ENCODE peak calls at places on chromosomes 4 and X, in four cellular contexts. E is tibial artery, K is astrocyte of the spinal cord, I is choroid plexus epithelial cell. Q is an unnamed sample.

GRCh38 chr4:112145326-112145819 is at the start of gene FAM241A:
- DNase-seq in K (peak), I (peak), E (peak), Q (peak)

GRCh38 chrX:68912113-68912980 is 83.5 kb downstream of the EFNB1 start:
- DNase-seq in K (peak), I (peak), E (no peak), Q (no peak)

GRCh38 chr4:6573986-6574746 is 823 bp upstream of the MAN2B2 start:
- DNase-seq in I (no peak), E (no peak), K (no peak), Q (no peak)

GRCh38 chr4:144463896-144464295 is 182.1 kb upstream of the HHIP start:
- DNase-seq in K (no peak), I (no peak), E (no peak), Q (no peak)

GRCh38 chr4:161486454-161486853 is 677.3 kb downstream of the FSTL5 start:
- DNase-seq in I (no peak), K (no peak), E (no peak), Q (peak)

GRCh38 chrX:109537324-109537665 is 651 bp downstream of the NXT2 start:
- DNase-seq in E (peak), K (no peak), I (peak), Q (no peak)

GRCh38 chrX:155767101-155767878 is 113.9 kb upstream of the VAMP7 start:
- DNase-seq in K (peak), I (peak), E (peak), Q (peak)

GRCh38 chr4:108940086-108941033 is 177.5 kb upstream of the ETNPPL start:
- DNase-seq in I (no peak), E (no peak), K (no peak), Q (peak)

GRCh38 chrX:36562986-36563385 is 445.2 kb upstream of the FAM47C start:
- DNase-seq in E (no peak), K (no peak), I (no peak), Q (no peak)

GRCh38 chr4:48093949-48094550 is 40.0 kb downstream of the TXK start:
- DNase-seq in I (peak), E (no peak), K (peak), Q (peak)

GRCh38 chrX:3811331-3812311 is 98.2 kb upstream of the PRKX start:
- DNase-seq in K (peak), E (no peak), I (peak), Q (peak)

GRCh38 chr4:127623755-127624087 is 9.0 kb upstream of the INTU start:
- DNase-seq in E (no peak), I (peak), K (peak), Q (peak)

GRCh38 chrX:103215037-103215767 is at the start of gene BEX4:
- DNase-seq in K (peak), E (peak), I (peak), Q (peak)

GRCh38 chr4:117898496-117898895 is 135.8 kb upstream of the NDST3 start:
- DNase-seq in E (no peak), I (no peak), K (peak), Q (peak)

GRCh38 chr4:110854021-110854678 is 231.3 kb upstream of the PITX2 start:
- DNase-seq in E (no peak), I (peak), K (peak), Q (no peak)

GRCh38 chrX:16743604-16744325 is 24.4 kb downstream of the SYAP1 start:
- DNase-seq in E (no peak), I (peak), K (peak), Q (no peak)

GRCh38 chr4:186946682-186947294 is 223.1 kb upstream of the FAT1 start:
- DNase-seq in E (no peak), I (peak), K (peak), Q (peak)

GRCh38 chrX:113629326-113629725 is 788.7 kb upstream of the AMOT start:
- DNase-seq in I (no peak), E (no peak), K (no peak), Q (no peak)

GRCh38 chrX:130174051-130174704 is 2.4 kb downstream of the RAB33A start:
- DNase-seq in K (peak), I (peak), E (peak), Q (no peak)
- H3K4me3 ChIP-seq in K (no peak), I (no peak), E (no peak), Q (no peak)

GRCh38 chr4:22389240-22389871 is 126.5 kb downstream of the ADGRA3 start:
- DNase-seq in I (peak), E (no peak), K (peak), Q (peak)

GRCh38 chr4:22385615-22386014 is 130.3 kb downstream of the ADGRA3 start:
- DNase-seq in I (peak), K (peak), E (no peak), Q (no peak)

GRCh38 chr4:22391548-22391947 is 124.3 kb downstream of the ADGRA3 start:
- DNase-seq in K (peak), I (peak), E (no peak), Q (no peak)
- TF ChIP-seq CTCF in K (no peak), I (no peak), E (no peak), Q (no peak)

GRCh38 chr4:94407846-94408245 is 43.9 kb upstream of the PDLIM5 start:
- DNase-seq in K (no peak), E (no peak), I (peak), Q (peak)

GRCh38 chr4:94409375-94409679 is 42.4 kb upstream of the PDLIM5 start:
- DNase-seq in E (no peak), I (no peak), K (no peak), Q (no peak)

GRCh38 chr4:94409947-94410346 is 41.8 kb upstream of the PDLIM5 start:
- DNase-seq in E (no peak), I (peak), K (no peak), Q (peak)

GRCh38 chr4:94408549-94409374 is 43.0 kb upstream of the PDLIM5 start:
- DNase-seq in K (no peak), E (no peak), I (peak), Q (peak)

DNA sequence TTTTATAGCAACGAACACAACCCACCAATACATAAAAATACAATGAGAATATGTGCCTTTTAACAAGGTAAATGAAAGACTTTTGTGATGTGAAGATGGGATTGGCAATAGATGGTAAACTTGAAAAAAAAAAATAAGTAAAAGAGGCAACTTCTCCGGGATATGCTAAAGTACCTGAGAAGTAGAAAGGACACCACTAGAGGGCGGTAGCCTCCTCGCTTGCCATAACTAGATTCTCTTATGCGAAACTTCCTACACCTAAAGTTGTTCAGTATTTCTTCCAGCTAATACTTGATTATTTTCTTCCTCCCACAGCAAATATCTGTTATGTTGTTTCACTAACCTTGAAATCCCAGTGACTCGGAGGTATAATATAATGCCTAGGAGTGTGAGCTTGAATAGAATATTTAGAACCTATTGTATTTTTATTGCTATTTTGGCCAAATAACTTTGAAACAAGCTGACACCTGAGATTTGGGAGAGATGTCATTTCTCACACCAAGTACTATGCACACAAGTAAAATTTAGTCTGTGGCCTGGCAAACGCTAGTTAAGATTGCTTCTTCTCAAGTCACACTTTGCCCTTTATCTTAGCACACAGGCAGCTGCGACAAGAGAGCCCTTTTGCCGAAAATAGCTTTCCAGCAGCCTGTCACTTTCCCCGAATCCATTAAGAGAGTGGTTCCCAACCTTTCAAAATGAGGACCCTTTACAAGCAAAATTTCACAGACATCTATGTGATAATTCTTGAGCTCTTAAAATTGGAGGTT is 44.9 kb upstream of the PDLIM5 start:
- DNase-seq in K (peak), E (peak), I (peak), Q (peak)
- H3K4me3 ChIP-seq in K (no peak), E (peak), I (no peak), Q (no peak)

DNA sequence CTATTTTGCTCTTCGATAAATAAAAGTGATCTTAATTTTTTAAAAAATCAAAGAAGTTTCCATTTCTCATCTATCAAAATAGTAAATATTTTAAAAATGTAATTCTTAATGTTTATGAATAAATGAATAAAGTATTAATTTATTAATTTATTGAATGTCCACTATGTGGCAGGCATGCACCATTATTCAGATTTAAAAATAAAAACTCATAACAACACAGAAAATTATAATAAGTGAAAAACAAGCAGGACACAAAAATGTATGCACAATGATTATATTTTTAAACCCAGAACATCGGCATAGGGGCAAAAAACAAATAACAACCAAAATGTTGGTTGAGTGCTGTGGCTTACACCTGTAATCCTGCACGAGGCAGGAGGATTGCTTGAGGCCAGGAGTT is 5.3 kb upstream of the PYURF start:
- DNase-seq in I (peak), E (no peak), K (no peak), Q (no peak)
- TF ChIP-seq CTCF in I (peak), E (no peak), K (no peak), Q (no peak)

GRCh38 chr4:184812651-184813181 is 13.1 kb downstream of the ACSL1 start:
- DNase-seq in E (no peak), K (peak), I (peak), Q (no peak)
- H3K4me3 ChIP-seq in E (no peak), K (no peak), I (peak), Q (no peak)

GRCh38 chrX:51956441-51956840 is 63.0 kb downstream of the MAGED1 start:
- DNase-seq in E (no peak), I (no peak), K (no peak), Q (no peak)
- TF ChIP-seq CTCF in E (no peak), I (no peak), K (no peak), Q (no peak)

GRCh38 chrX:1480082-1480785 is 27.5 kb upstream of the ASMTL start:
- DNase-seq in I (no peak), K (no peak), E (peak), Q (no peak)

GRCh38 chrX:1484638-1485019 is 31.9 kb upstream of the ASMTL start:
- DNase-seq in K (no peak), I (no peak), E (no peak), Q (no peak)

GRCh38 chrX:1483843-1484637 is 31.3 kb upstream of the ASMTL start:
- DNase-seq in E (no peak), K (no peak), I (no peak), Q (no peak)

GRCh38 chrX:1485033-1485432 is 32.3 kb upstream of the ASMTL start:
- DNase-seq in K (no peak), I (no peak), E (no peak), Q (no peak)

GRCh38 chrX:1481636-1482529 is 29.2 kb upstream of the ASMTL start:
- DNase-seq in I (peak), K (peak), E (peak), Q (peak)
- H3K4me3 ChIP-seq in I (peak), K (no peak), E (no peak), Q (peak)

GRCh38 chrX:105553118-105553517 is 269.2 kb upstream of the NRK start:
- DNase-seq in I (no peak), K (no peak), E (no peak), Q (no peak)

DNA sequence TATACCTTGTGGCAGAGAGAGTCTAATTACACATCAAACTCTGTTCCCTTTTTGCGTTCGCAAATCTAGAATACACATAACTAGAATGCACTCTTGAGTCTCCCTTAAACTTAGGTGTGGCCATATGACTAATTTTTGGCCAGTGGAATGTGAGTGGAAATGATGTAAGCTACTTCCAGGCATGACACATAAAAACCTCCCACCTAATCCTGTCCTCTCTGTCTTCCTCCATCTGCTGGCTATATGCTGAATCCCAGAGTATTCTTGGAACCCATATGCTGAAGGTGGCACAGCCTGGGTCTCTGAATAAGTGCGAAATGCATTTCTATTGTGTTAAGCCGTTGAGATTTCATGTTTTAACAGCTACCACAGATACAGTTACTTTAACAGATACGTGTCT is 269.9 kb upstream of the NRK start:
- DNase-seq in E (no peak), I (peak), K (peak), Q (no peak)
- TF ChIP-seq CTCF in E (no peak), I (peak), K (peak), Q (no peak)

GRCh38 chr4:184620208-184620867 is 28.9 kb downstream of the CASP3 start:
- DNase-seq in K (no peak), E (no peak), I (no peak), Q (no peak)

GRCh38 chr4:184614509-184614908 is 34.7 kb downstream of the CASP3 start:
- DNase-seq in E (no peak), K (no peak), I (no peak), Q (no peak)

GRCh38 chr4:184617611-184618196 is 31.5 kb downstream of the CASP3 start:
- DNase-seq in K (no peak), E (peak), I (no peak), Q (no peak)

GRCh38 chr4:184613405-184613804 is 35.8 kb downstream of the CASP3 start:
- DNase-seq in K (no peak), I (no peak), E (no peak), Q (no peak)

DNA sequence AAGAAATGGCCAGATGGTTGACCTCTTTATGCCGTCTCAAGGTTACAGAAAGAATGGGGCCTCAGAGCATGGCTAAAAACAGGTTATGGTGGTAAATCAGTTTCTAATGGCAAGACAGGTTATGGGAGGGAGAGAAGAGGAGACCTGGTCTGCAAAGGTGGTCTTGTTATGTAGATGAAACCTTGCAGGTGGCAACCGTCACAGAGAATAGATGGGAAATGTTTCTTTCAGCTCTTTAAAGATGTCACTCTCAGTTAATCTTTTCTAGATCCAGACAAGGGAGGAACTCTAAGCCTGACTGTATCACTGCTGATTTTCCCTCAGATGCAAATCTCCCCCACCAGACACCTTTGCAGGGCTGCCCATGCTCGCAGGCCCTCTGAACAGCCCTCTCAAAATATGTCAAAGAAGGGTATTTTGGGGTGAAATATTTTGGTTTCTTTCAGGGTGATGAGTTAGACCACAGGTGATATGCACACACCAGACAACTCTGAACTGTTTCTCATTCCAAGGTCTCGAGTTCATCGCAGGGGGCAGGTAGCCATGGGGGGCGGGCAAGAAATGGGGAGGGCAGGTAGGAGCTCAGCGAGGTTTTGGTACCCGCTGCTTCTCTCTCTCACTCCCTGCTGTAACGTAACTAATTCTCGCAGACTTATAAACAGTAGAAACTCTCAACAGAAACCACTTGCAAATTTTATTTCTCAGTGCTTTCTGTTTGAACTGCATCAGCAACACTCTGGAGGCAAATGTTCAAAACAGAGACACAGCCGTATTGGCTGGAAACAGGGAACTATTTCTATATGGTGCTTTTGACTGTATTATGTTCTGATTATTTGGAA is 32.4 kb downstream of the CASP3 start:
- DNase-seq in I (no peak), E (no peak), K (no peak), Q (no peak)
- H3K4me3 ChIP-seq in I (no peak), E (no peak), K (no peak), Q (no peak)